ENCODE peak calls at places on chromosomes 1 and 21, in nine cellular contexts. One of them, this sample, is unnamed.
A peak's percentile ranks its signal among the peaks of the same experiment; 100 is the strongest.

GRCh38 chr1:94083653-94084052 is 37.3 kb downstream of the ABCA4 start:
- DNase-seq in anterior cingulate cortex: no peak
- DNase-seq in fibroblast of gingiva: no peak
- DNase-seq in heart right ventricle: no peak
- DNase-seq in hypothalamus: no peak
- DNase-seq in colonic mucosa: no peak
- DNase-seq in T-helper 2 cell: no peak
- DNase-seq in endothelial cell: no peak
- DNase-seq in neural crest cell: no peak
- DNase-seq in this sample: no peak

GRCh38 chr1:2970311-2971145 is 50.7 kb upstream of the ACTRT2 start:
- DNase-seq in anterior cingulate cortex: no peak
- DNase-seq in fibroblast of gingiva: no peak
- DNase-seq in heart right ventricle: no peak
- DNase-seq in hypothalamus: no peak
- DNase-seq in colonic mucosa: no peak
- DNase-seq in T-helper 2 cell: no peak
- DNase-seq in endothelial cell: no peak
- DNase-seq in neural crest cell: no peak
- DNase-seq in this sample: no peak

GRCh38 chr1:164712131-164713031 is 153.4 kb downstream of the PBX1 start:
- DNase-seq in anterior cingulate cortex: no peak
- DNase-seq in fibroblast of gingiva: no peak
- DNase-seq in heart right ventricle: peak; percentile 54
- DNase-seq in hypothalamus: no peak
- DNase-seq in colonic mucosa: peak; percentile 37
- DNase-seq in T-helper 2 cell: no peak
- DNase-seq in endothelial cell: peak; percentile 8
- DNase-seq in neural crest cell: no peak
- DNase-seq in this sample: peak; percentile 47

GRCh38 chr1:93588206-93588605 is 93.4 kb downstream of the BCAR3 start:
- DNase-seq in anterior cingulate cortex: no peak
- DNase-seq in fibroblast of gingiva: no peak
- DNase-seq in heart right ventricle: no peak
- DNase-seq in hypothalamus: no peak
- DNase-seq in colonic mucosa: no peak
- DNase-seq in T-helper 2 cell: no peak
- DNase-seq in endothelial cell: no peak
- DNase-seq in neural crest cell: no peak
- DNase-seq in this sample: no peak

GRCh38 chr1:98988906-98989603 is 15.6 kb downstream of the PLPPR5 start:
- DNase-seq in anterior cingulate cortex: no peak
- DNase-seq in fibroblast of gingiva: no peak
- DNase-seq in heart right ventricle: no peak
- DNase-seq in hypothalamus: no peak
- DNase-seq in colonic mucosa: no peak
- DNase-seq in T-helper 2 cell: no peak
- DNase-seq in endothelial cell: no peak
- DNase-seq in neural crest cell: no peak
- DNase-seq in this sample: no peak

GRCh38 chr1:58465825-58466617 is 80.5 kb downstream of the OMA1 start:
- DNase-seq in anterior cingulate cortex: no peak
- DNase-seq in fibroblast of gingiva: no peak
- DNase-seq in heart right ventricle: no peak
- DNase-seq in hypothalamus: no peak
- DNase-seq in colonic mucosa: no peak
- DNase-seq in T-helper 2 cell: no peak
- DNase-seq in endothelial cell: no peak
- DNase-seq in neural crest cell: no peak
- DNase-seq in this sample: no peak

GRCh38 chr1:13628711-13629110 is 45.1 kb downstream of the PDPN start:
- DNase-seq in anterior cingulate cortex: no peak
- DNase-seq in fibroblast of gingiva: no peak
- DNase-seq in heart right ventricle: no peak
- DNase-seq in hypothalamus: no peak
- DNase-seq in colonic mucosa: no peak
- DNase-seq in T-helper 2 cell: no peak
- DNase-seq in endothelial cell: no peak
- DNase-seq in neural crest cell: no peak
- DNase-seq in this sample: no peak

GRCh38 chr1:214569357-214570004 is 18.1 kb upstream of the PTPN14 start:
- DNase-seq in anterior cingulate cortex: no peak
- DNase-seq in fibroblast of gingiva: peak; percentile 27
- DNase-seq in heart right ventricle: no peak
- DNase-seq in hypothalamus: no peak
- DNase-seq in colonic mucosa: no peak
- DNase-seq in T-helper 2 cell: no peak
- DNase-seq in endothelial cell: no peak
- DNase-seq in neural crest cell: no peak
- DNase-seq in this sample: no peak

GRCh38 chr1:51439895-51440294 is 79.2 kb downstream of the EPS15 start:
- DNase-seq in anterior cingulate cortex: no peak
- DNase-seq in fibroblast of gingiva: no peak
- DNase-seq in heart right ventricle: no peak
- DNase-seq in hypothalamus: no peak
- DNase-seq in colonic mucosa: no peak
- DNase-seq in T-helper 2 cell: no peak
- DNase-seq in endothelial cell: no peak
- DNase-seq in neural crest cell: no peak
- DNase-seq in this sample: no peak

GRCh38 chr21:14979264-14979663 is 85.5 kb downstream of the NRIP1 start:
- DNase-seq in anterior cingulate cortex: no peak
- DNase-seq in fibroblast of gingiva: no peak
- DNase-seq in heart right ventricle: no peak
- DNase-seq in hypothalamus: no peak
- DNase-seq in colonic mucosa: no peak
- DNase-seq in T-helper 2 cell: no peak
- DNase-seq in endothelial cell: no peak
- DNase-seq in neural crest cell: no peak
- DNase-seq in this sample: no peak

GRCh38 chr1:43563779-43564616 is 33.3 kb downstream of the PTPRF start:
- DNase-seq in anterior cingulate cortex: peak; percentile 35
- DNase-seq in fibroblast of gingiva: no peak
- DNase-seq in heart right ventricle: no peak
- DNase-seq in hypothalamus: no peak
- DNase-seq in colonic mucosa: no peak
- DNase-seq in T-helper 2 cell: no peak
- DNase-seq in endothelial cell: no peak
- DNase-seq in neural crest cell: no peak
- DNase-seq in this sample: no peak

This sample was measured in left ventricle myocardium superior.